ENCODE peak calls at places on chromosomes 13 and 19, in eight cellular contexts. R is brain microvascular endothelial cell, U is nephron progenitor cell, A is heart right ventricle, X is keratinocyte, F is activated B cell treated with CpG ODN at 0.5 μM for 24 hours, Q is RWPE1, N is kidney epithelial cell. K is an unnamed sample.

GRCh38 chr19:47280183-47280797 is 5.6 kb downstream of the INAFM1 start:
- DNase-seq in R (no peak), U (peak), A (no peak), X (no peak), F (no peak), Q (no peak), N (no peak), K (no peak)

GRCh38 chr13:51806571-51806970 is 2.6 kb upstream of the DHRS12 start:
- DNase-seq in R (peak), U (no peak), A (peak), X (no peak), F (no peak), Q (no peak), N (no peak), K (peak)

GRCh38 chr19:47848871-47849473 is 10.1 kb upstream of the TPRX2 start:
- DNase-seq in R (peak), U (peak), A (no peak), X (no peak), F (no peak), Q (no peak), N (no peak), K (no peak)

GRCh38 chr13:82698383-82698782 is 1183.9 kb downstream of the SLITRK1 start:
- DNase-seq in R (no peak), U (no peak), A (no peak), X (no peak), F (no peak), Q (peak), N (no peak), K (no peak)

GRCh38 chr19:55696301-55697068 is 21.5 kb downstream of the EPN1 start:
- DNase-seq in R (no peak), U (no peak), A (no peak), X (no peak), F (no peak), Q (no peak), N (no peak), K (no peak)

GRCh38 chr13:25971499-25972145 is 80.2 kb downstream of the SHISA2 start:
- DNase-seq in R (no peak), U (no peak), A (no peak), X (no peak), F (no peak), Q (no peak), N (no peak), K (no peak)

GRCh38 chr13:112842343-112842856 is 126.6 kb upstream of the MCF2L start:
- DNase-seq in R (peak), U (peak), A (peak), X (no peak), F (no peak), Q (no peak), N (no peak), K (no peak)

GRCh38 chr19:13024126-13024957 is 29.1 kb downstream of the NFIX start:
- DNase-seq in R (no peak), U (no peak), A (no peak), X (no peak), F (no peak), Q (no peak), N (no peak), K (peak)

GRCh38 chr13:106471957-106472543 is 63.4 kb downstream of the EFNB2 start:
- DNase-seq in R (peak), U (no peak), A (peak), X (peak), F (no peak), Q (peak), N (peak), K (peak)

GRCh38 chr19:11821474-11821873 is 7.4 kb downstream of the ZNF440 start:
- DNase-seq in R (peak), U (no peak), A (no peak), X (no peak), F (no peak), Q (no peak), N (no peak), K (peak)

GRCh38 chr13:43822969-43823368 is 36.2 kb upstream of the ENOX1 start:
- DNase-seq in R (no peak), U (no peak), A (no peak), X (no peak), F (no peak), Q (no peak), N (no peak), K (no peak)

GRCh38 chr19:10155834-10156233 is 36.1 kb upstream of the EIF3G start:
- DNase-seq in R (no peak), U (no peak), A (no peak), X (no peak), F (no peak), Q (no peak), N (no peak), K (no peak)

GRCh38 chr19:54616057-54616456 is 14.2 kb upstream of the LILRB1 start:
- DNase-seq in R (no peak), U (no peak), A (no peak), X (no peak), F (no peak), Q (no peak), N (no peak), K (no peak)

GRCh38 chr19:29904017-29904416 is 38.0 kb upstream of the URI1 start:
- DNase-seq in R (no peak), U (no peak), A (no peak), X (no peak), F (no peak), Q (no peak), N (no peak), K (no peak)

GRCh38 chr13:36190771-36191170 is 23.6 kb downstream of the SOHLH2 start:
- DNase-seq in R (no peak), U (no peak), A (no peak), X (no peak), F (no peak), Q (no peak), N (no peak), K (no peak)

GRCh38 chr19:15450528-15450890 is 753 bp upstream of the WIZ start:
- DNase-seq in R (no peak), U (no peak), A (no peak), X (no peak), F (no peak), Q (no peak), N (no peak), K (no peak)

GRCh38 chr19:31066385-31066784 is 282.9 kb downstream of the TSHZ3 start:
- DNase-seq in R (peak), U (no peak), A (no peak), X (peak), F (no peak), Q (peak), N (peak), K (peak)

GRCh38 chr13:113042456-113042855 is 63.1 kb upstream of the F7 start:
- DNase-seq in R (no peak), U (no peak), A (no peak), X (no peak), F (no peak), Q (no peak), N (no peak), K (no peak)

GRCh38 chr19:29845576-29846176 is 33.9 kb downstream of the CCNE1 start:
- DNase-seq in R (peak), U (no peak), A (peak), X (no peak), F (no peak), Q (no peak), N (no peak), K (peak)

GRCh38 chr19:2517881-2518601 is 42.1 kb downstream of the GADD45B start:
- DNase-seq in R (no peak), U (no peak), A (no peak), X (no peak), F (no peak), Q (no peak), N (no peak), K (no peak)

GRCh38 chr19:23509686-23510450 is 114.6 kb upstream of the ZNF91 start:
- DNase-seq in R (no peak), U (no peak), A (no peak), X (peak), F (no peak), Q (peak), N (no peak), K (peak)

GRCh38 chr13:113747291-113747833 is 11.7 kb upstream of the TMEM255B start:
- DNase-seq in R (no peak), U (no peak), A (no peak), X (no peak), F (no peak), Q (no peak), N (no peak), K (no peak)

GRCh38 chr19:41753936-41754529 is 1.3 kb upstream of the CEACAM6 start:
- DNase-seq in R (peak), U (peak), A (peak), X (no peak), F (peak), Q (peak), N (no peak), K (peak)

GRCh38 chr19:10718205-10719196 is 622 bp downstream of the DNM2 start:
- DNase-seq in R (no peak), U (peak), A (no peak), X (no peak), F (peak), Q (peak), N (no peak), K (peak)

GRCh38 chr19:10603084-10603872 is 16.2 kb upstream of the AP1M2 start:
- DNase-seq in R (no peak), U (peak), A (peak), X (no peak), F (peak), Q (no peak), N (no peak), K (no peak)

GRCh38 chr13:33441015-33441414 is 155.5 kb upstream of the STARD13 start:
- DNase-seq in R (no peak), U (no peak), A (no peak), X (no peak), F (no peak), Q (peak), N (no peak), K (peak)

GRCh38 chr13:45055902-45056648 is 64.2 kb upstream of the GTF2F2 start:
- DNase-seq in R (no peak), U (no peak), A (peak), X (peak), F (no peak), Q (peak), N (no peak), K (peak)

GRCh38 chr13:99086869-99087129 is 108.9 kb upstream of the DOCK9 start:
- DNase-seq in R (no peak), U (no peak), A (no peak), X (no peak), F (no peak), Q (peak), N (no peak), K (no peak)

GRCh38 chr19:36215276-36216171 is 618 bp downstream of the ZNF146 start:
- DNase-seq in R (peak), U (peak), A (no peak), X (no peak), F (no peak), Q (no peak), N (no peak), K (no peak)

GRCh38 chr19:5978606-5979552 is 939 bp upstream of the RANBP3 start:
- DNase-seq in R (no peak), U (no peak), A (no peak), X (no peak), F (no peak), Q (no peak), N (no peak), K (no peak)

GRCh38 chr19:1410136-1410786 is 2.9 kb downstream of the DAZAP1 start:
- DNase-seq in R (peak), U (no peak), A (no peak), X (no peak), F (no peak), Q (no peak), N (no peak), K (no peak)

GRCh38 chr13:44758595-44759221 is 182.6 kb upstream of the TSC22D1 start:
- DNase-seq in R (peak), U (no peak), A (no peak), X (peak), F (no peak), Q (peak), N (peak), K (peak)

GRCh38 chr19:53659292-53659691 is 27.5 kb downstream of the DPRX start:
- DNase-seq in R (no peak), U (peak), A (peak), X (no peak), F (no peak), Q (peak), N (no peak), K (no peak)

GRCh38 chr19:49614096-49614857 is 23.3 kb downstream of the PRR12 start:
- DNase-seq in R (peak), U (no peak), A (no peak), X (no peak), F (no peak), Q (peak), N (peak), K (peak)
- TF ChIP-seq CTCF in R (peak), U (no peak), A (no peak), X (no peak), F (no peak), Q (no peak), N (no peak), K (peak)

GRCh38 chr13:75537401-75538365 is at the start of gene COMMD6:
- DNase-seq in R (peak), U (peak), A (peak), X (peak), F (peak), Q (peak), N (no peak), K (peak)
- TF ChIP-seq CTCF in R (peak), U (peak), A (peak), X (no peak), F (no peak), Q (no peak), N (no peak), K (peak)

GRCh38 chr19:16908759-16909158 is 20.0 kb downstream of the F2RL3 start:
- DNase-seq in R (no peak), U (no peak), A (no peak), X (no peak), F (no peak), Q (no peak), N (no peak), K (no peak)
- TF ChIP-seq CTCF in R (no peak), U (no peak), A (no peak), X (no peak), F (no peak), Q (no peak), N (no peak), K (no peak)

DNA sequence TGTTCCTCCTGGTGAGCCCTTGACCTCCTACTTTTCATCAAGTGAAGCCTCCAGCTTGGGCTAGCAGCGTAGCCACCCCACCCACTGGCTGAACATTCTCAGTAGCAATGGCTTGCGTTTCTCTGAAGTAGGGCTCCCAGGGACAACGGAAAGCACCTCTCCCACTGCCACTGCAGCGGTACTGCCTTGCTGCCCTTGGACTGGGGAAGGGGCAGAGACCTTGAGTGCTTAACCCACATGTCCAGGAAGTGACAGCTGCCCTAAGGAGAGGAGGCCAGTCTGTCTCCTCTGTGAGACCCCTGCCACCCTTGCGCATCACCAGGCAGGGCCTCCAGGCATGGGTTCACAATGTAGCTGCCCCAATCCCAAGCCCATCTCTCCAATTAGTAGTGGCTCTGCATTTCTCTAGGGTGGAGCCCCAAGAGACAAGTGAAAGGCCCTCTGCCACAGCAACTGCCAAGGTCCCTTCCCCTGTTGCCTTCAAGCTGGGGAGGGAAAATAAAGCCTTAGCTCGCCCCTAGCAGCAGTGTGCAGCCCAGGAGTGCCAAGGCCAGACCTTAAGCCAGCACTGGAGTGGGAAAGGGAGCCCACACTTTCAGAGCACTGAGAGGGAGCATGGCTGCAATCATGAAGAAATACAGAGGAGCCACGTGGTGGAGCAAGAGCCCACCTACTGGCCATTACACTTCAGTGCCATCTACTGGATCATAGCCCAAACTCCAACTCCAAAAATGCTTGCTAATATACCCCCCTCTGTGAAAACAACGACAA is 175.9 kb upstream of the TRPC4 start:
- DNase-seq in R (peak), U (no peak), A (no peak), X (peak), F (no peak), Q (peak), N (no peak), K (peak)
- TF ChIP-seq CTCF in R (peak), U (peak), A (peak), X (peak), F (no peak), Q (no peak), N (peak), K (peak)

GRCh38 chr13:87788363-87788762 is 117.2 kb downstream of the SLITRK5 start:
- DNase-seq in R (no peak), U (no peak), A (no peak), X (no peak), F (no peak), Q (no peak), N (no peak), K (no peak)

GRCh38 chr13:87798536-87798935 is 127.4 kb downstream of the SLITRK5 start:
- DNase-seq in R (no peak), U (no peak), A (no peak), X (no peak), F (no peak), Q (no peak), N (no peak), K (no peak)

DNA sequence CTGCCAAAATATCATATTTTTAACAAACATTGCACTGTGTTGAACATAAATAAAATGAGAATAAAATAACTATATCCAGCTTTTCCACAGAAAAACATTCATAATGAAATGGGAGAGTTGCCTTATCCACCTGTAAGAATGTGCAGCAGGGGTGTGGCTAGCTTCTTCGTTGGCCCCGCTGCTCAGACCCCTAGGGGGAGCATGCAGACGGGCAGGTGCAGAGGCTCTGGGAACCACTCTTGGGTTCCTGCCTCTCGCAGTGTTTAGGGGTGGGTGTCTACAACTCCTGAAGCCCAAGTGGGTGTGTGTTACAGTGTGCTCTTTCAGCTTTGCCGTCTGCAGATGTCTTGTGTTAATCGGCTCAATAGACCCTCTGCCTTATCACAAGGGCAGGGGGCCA is 121.7 kb downstream of the SLITRK5 start:
- DNase-seq in R (no peak), U (no peak), A (no peak), X (no peak), F (no peak), Q (no peak), N (no peak), K (no peak)
- TF ChIP-seq CTCF in R (no peak), U (no peak), A (no peak), X (no peak), F (no peak), Q (no peak), N (no peak), K (no peak)

DNA sequence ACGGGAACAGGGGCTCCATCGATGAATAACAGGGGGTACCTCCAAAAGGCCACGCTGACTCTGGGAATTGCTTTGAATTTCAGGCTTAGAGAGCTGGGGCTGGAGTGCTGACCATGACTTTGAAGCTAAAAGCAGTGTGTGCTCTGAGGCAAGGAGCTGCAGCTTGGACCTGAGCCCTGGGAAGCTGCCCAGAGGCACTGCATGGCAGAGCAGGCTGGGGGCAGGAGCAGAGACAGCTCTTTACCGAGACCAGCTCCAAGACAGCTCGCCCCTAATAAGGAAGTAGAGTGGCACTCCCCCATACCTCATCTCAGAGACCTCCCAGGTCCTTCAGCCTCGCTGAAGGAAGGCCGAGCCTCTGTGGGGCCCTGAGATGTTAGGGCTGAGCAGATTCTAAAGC is 200.2 kb downstream of the COL4A1 start:
- DNase-seq in R (no peak), U (no peak), A (peak), X (no peak), F (no peak), Q (no peak), N (no peak), K (no peak)
- TF ChIP-seq CTCF in R (no peak), U (no peak), A (no peak), X (no peak), F (no peak), Q (no peak), N (no peak), K (no peak)

GRCh38 chr13:67314405-67314804 is 84.3 kb upstream of the PCDH9 start:
- DNase-seq in R (no peak), U (no peak), A (no peak), X (no peak), F (no peak), Q (no peak), N (no peak), K (no peak)

DNA sequence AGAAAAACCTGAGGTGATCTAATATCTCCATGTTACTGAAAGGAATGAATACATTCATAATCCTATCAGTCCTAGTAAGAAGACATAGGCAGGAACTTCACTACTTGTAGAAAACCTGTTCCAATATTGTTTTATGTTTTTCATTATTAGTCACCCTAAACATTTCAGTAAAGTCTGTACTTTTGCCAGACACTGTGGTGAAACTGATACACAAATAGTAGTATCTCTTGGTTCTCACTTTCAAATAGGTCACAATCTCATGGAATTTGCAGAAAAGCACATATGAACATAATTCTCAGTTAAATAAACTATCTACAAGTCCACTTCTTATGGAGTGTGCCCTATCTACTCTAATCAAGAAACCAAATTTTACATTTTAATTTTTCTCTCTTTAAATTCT is 88.3 kb upstream of the PCDH9 start:
- DNase-seq in R (no peak), U (no peak), A (no peak), X (no peak), F (no peak), Q (no peak), N (no peak), K (no peak)
- TF ChIP-seq CTCF in R (no peak), U (no peak), A (no peak), X (no peak), F (no peak), Q (no peak), N (no peak), K (no peak)

DNA sequence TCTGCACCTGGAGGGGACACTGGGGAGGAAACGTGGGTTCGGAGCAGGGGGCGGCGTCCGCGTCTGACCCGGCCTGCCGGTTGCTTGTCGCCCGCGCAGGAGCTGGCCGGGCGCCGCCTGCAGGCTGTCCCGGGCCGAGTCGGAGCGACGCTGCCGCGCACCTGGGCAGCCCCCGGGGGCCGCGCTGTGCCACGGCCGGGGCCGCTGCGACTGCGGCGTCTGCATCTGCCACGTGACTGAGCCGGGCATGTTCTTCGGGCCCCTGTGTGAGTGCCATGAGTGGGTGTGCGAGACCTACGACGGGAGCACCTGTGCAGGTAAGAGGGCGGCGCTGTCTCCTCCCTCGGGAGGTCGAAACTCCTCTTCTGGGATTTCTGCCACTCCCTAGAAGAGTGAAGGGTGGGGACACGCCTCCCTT is 1.3 kb downstream of the ITGBL1 start:
- DNase-seq in R (no peak), U (no peak), A (no peak), X (no peak), F (no peak), Q (no peak), N (no peak), K (no peak)
- TF ChIP-seq CTCF in R (no peak), U (no peak), A (peak), X (no peak), F (no peak), Q (no peak), N (no peak), K (peak)

K was measured in HFFc6.